ENCODE peak calls at places on chromosomes 13 and 19, in four cellular contexts. O, W, V and H are unnamed samples.
A peak's percentile ranks its signal among the peaks of the same experiment; 100 is the strongest.

GRCh38 chr13:98384739-98385138 is 192.2 kb downstream of the STK24 start:
- DNase-seq in O (no peak), W (no peak), V (no peak), H (no peak)

GRCh38 chr13:74204606-74205312 is 70.6 kb upstream of the KLF12 start:
- DNase-seq in W (no peak), V (no peak), O (no peak), H (no peak)

GRCh38 chr19:57655443-57655842 is 13.3 kb upstream of the ZSCAN4 start:
- DNase-seq in V (no peak), W (no peak), O (no peak), H (no peak)

GRCh38 chr19:46426506-46427162 is 2.1 kb downstream of the PNMA8C start:
- DNase-seq in O (peak; percentile 73), W (peak; percentile 92), V (peak; percentile 86), H (peak; percentile 95)

GRCh38 chr19:4911314-4911713 is 2.0 kb downstream of the UHRF1 start:
- DNase-seq in V (no peak), W (no peak), O (no peak), H (no peak)

GRCh38 chr13:32905864-32906180 is 110.4 kb upstream of the KL start:
- DNase-seq in V (no peak), O (no peak), W (no peak), H (no peak)

GRCh38 chr13:73220966-73221720 is 162.3 kb downstream of the KLF5 start:
- DNase-seq in V (no peak), W (no peak), O (no peak), H (peak; percentile 59)

GRCh38 chr19:38848299-38849146 is 1.3 kb downstream of the HNRNPL start:
- DNase-seq in V (no peak), W (no peak), O (no peak), H (peak; percentile 40)

GRCh38 chr19:36997843-36998235 is 80.4 kb upstream of the ZNF420 start:
- DNase-seq in V (no peak), W (no peak), O (no peak), H (no peak)

GRCh38 chr13:102978168-102978567 is 88.0 kb downstream of the SLC10A2 start:
- DNase-seq in O (no peak), V (no peak), W (no peak), H (no peak)

GRCh38 chr13:94550030-94550738 is 45.8 kb downstream of the TGDS start:
- DNase-seq in V (no peak), O (no peak), W (no peak), H (no peak)

GRCh38 chr19:33409906-33410685 is 36.6 kb downstream of the CEBPG start:
- DNase-seq in W (no peak), O (peak; percentile 13), V (no peak), H (no peak)

GRCh38 chr13:68727165-68727564 is 1380.5 kb upstream of the ATXN8OS start:
- DNase-seq in V (no peak), O (no peak), W (no peak), H (no peak)

GRCh38 chr13:50162001-50162400 is 146.8 kb downstream of the KCNRG start:
- DNase-seq in O (no peak), V (no peak), W (no peak), H (no peak)

GRCh38 chr13:85313761-85314503 is 485.3 kb downstream of the SLITRK6 start:
- DNase-seq in V (no peak), O (no peak), W (no peak), H (peak; percentile 50)

GRCh38 chr19:2330632-2331284 is 2.3 kb downstream of the SPPL2B start:
- DNase-seq in V (no peak), W (peak; percentile 54), O (peak; percentile 56), H (no peak)

GRCh38 chr13:74067818-74068217 is 66.4 kb downstream of the KLF12 start:
- DNase-seq in V (no peak), W (no peak), O (no peak), H (no peak)

GRCh38 chr19:28883241-28883693 is 329.7 kb downstream of the UQCRFS1 start:
- DNase-seq in W (no peak), O (peak; percentile 20), V (no peak), H (peak; percentile 65)

GRCh38 chr13:110185696-110186095 is 121.3 kb downstream of the COL4A1 start:
- DNase-seq in V (no peak), O (no peak), W (no peak), H (no peak)

GRCh38 chr13:24097064-24097463 is 63.5 kb upstream of the SPATA13 start:
- DNase-seq in O (no peak), V (no peak), W (no peak), H (no peak)

GRCh38 chr19:3001235-3001800 is 24.0 kb downstream of the TLE6 start:
- DNase-seq in W (no peak), V (no peak), O (no peak), H (no peak)

GRCh38 chr19:43126720-43127119 is 44.2 kb upstream of the PSG2 start:
- DNase-seq in O (no peak), V (no peak), W (no peak), H (no peak)

GRCh38 chr13:79645569-79645968 is 164.6 kb downstream of the NDFIP2 start:
- DNase-seq in O (no peak), W (no peak), V (no peak), H (no peak)

GRCh38 chr13:43573361-43573740 is 213.4 kb downstream of the ENOX1 start:
- DNase-seq in V (no peak), W (no peak), O (no peak), H (no peak)

GRCh38 chr19:3980353-3981251 is 4.7 kb downstream of the EEF2 start:
- DNase-seq in O (no peak), W (no peak), V (no peak), H (no peak)

GRCh38 chr13:74090869-74091605 is 43.2 kb downstream of the KLF12 start:
- DNase-seq in V (no peak), O (no peak), W (no peak), H (no peak)

GRCh38 chr13:24187185-24187584 is 26.7 kb downstream of the SPATA13 start:
- DNase-seq in W (no peak), O (no peak), V (no peak), H (no peak)

GRCh38 chr19:29115181-29115580 is 97.8 kb downstream of the UQCRFS1 start:
- DNase-seq in O (no peak), V (peak; percentile 50), W (no peak), H (peak; percentile 18)

GRCh38 chr19:39199025-39199424 is 2.3 kb downstream of the NCCRP1 start:
- DNase-seq in W (peak; percentile 77), O (no peak), V (no peak), H (no peak)

GRCh38 chr13:77309254-77309653 is 17.6 kb downstream of the MYCBP2 start:
- DNase-seq in O (no peak), W (no peak), V (no peak), H (no peak)

GRCh38 chr13:55361141-55361540 is 1779.6 kb upstream of the PRR20A start:
- DNase-seq in W (no peak), V (no peak), O (no peak), H (no peak)

GRCh38 chr19:11597202-11598102 is at the start of gene ZNF627:
- DNase-seq in O (peak; percentile 99), W (peak; percentile 96), V (peak; percentile 100), H (peak; percentile 99)
- TF ChIP-seq CTCF in O (no peak), W (no peak), V (no peak), H (peak; percentile 42)

GRCh38 chr13:38321654-38322053 is 28.0 kb upstream of the UFM1 start:
- DNase-seq in V (no peak), O (no peak), W (no peak), H (no peak)
- TF ChIP-seq CTCF in V (no peak), O (no peak), W (no peak), H (no peak)

GRCh38 chr13:60134376-60134775 is 29.4 kb downstream of the DIAPH3 start:
- DNase-seq in V (no peak), W (no peak), O (no peak), H (peak; percentile 69)
- TF ChIP-seq CTCF in V (peak; percentile 6), W (no peak), O (no peak), H (peak; percentile 73)

GRCh38 chr13:52010890-52011689 is at the start of gene ATP7B:
- DNase-seq in W (peak; percentile 64), O (no peak), V (no peak), H (peak; percentile 85)
- TF ChIP-seq CTCF in W (no peak), O (peak; percentile 4), V (peak; percentile 9), H (peak; percentile 49)

GRCh38 chr19:15154002-15154612 is 46.7 kb downstream of the NOTCH3 start:
- DNase-seq in W (peak; percentile 46), V (peak; percentile 53), O (no peak), H (peak; percentile 90)
- TF ChIP-seq CTCF in W (peak; percentile 44), V (peak; percentile 45), O (peak; percentile 43), H (peak; percentile 79)

DNA sequence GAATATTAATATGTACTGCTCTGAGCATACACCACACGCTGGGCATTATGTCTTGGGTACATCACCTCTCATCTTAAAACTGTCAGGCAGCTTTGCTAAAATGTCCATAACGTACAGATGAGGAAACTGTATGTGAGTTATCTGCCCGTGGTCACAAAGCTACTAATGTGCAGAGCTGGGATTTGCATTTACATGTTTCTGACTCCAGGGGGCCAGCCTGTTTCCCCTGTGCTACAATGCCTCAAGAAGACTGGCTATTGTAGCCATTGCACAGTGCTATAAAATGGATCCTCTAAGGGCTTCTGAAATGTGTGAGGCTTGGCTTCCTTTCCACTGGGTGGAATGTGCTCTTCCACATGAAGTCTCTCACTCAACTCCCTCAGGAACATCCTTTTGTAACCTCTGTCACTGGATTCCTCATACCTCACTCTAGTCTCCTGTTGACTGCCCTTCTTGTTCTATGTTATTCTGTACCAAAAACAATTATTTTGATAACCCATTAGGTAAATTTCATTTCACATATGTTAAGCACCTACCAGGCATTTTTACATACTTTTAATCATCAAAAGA is 95.6 kb upstream of the HTR2A start:
- DNase-seq in V (no peak), O (no peak), W (no peak), H (no peak)
- TF ChIP-seq CTCF in V (no peak), O (no peak), W (no peak), H (peak; percentile 71)